ENCODE peak calls at places on chromosome 19, in four cellular contexts. One of them, this sample, is unnamed.

GRCh38 chr19:51417107-51417806 is at the start of gene SIGLEC10:
- DNase-seq in mesenteric fat pad: no peak
- DNase-seq in NCI-H1092: no peak
- DNase-seq in NCI-H187 treated with DMSO at 0.1 percent for 48 hours: no peak
- DNase-seq in this sample: no peak

GRCh38 chr19:3314962-3315675 is 51.3 kb upstream of the NFIC start:
- DNase-seq in mesenteric fat pad: no peak
- DNase-seq in NCI-H1092: no peak
- DNase-seq in NCI-H187 treated with DMSO at 0.1 percent for 48 hours: no peak
- DNase-seq in this sample: no peak

GRCh38 chr19:6352381-6353165 is 8.8 kb upstream of the CLPP start:
- DNase-seq in mesenteric fat pad: no peak
- DNase-seq in NCI-H1092: no peak
- DNase-seq in NCI-H187 treated with DMSO at 0.1 percent for 48 hours: no peak
- DNase-seq in this sample: no peak

GRCh38 chr19:6693681-6694080 is 23.7 kb upstream of the TNFSF14 start:
- DNase-seq in mesenteric fat pad: no peak
- DNase-seq in NCI-H1092: no peak
- DNase-seq in NCI-H187 treated with DMSO at 0.1 percent for 48 hours: no peak
- DNase-seq in this sample: no peak

GRCh38 chr19:17376935-17377600 is at the start of gene PLVAP:
- DNase-seq in mesenteric fat pad: no peak
- DNase-seq in NCI-H1092: no peak
- DNase-seq in NCI-H187 treated with DMSO at 0.1 percent for 48 hours: no peak
- DNase-seq in this sample: no peak

GRCh38 chr19:17097593-17098126 is 22.1 kb downstream of the MYO9B start:
- DNase-seq in mesenteric fat pad: no peak
- DNase-seq in NCI-H1092: no peak
- DNase-seq in NCI-H187 treated with DMSO at 0.1 percent for 48 hours: no peak
- DNase-seq in this sample: no peak

GRCh38 chr19:17332677-17333581 is 1.7 kb downstream of the ANO8 start:
- DNase-seq in mesenteric fat pad: peak
- DNase-seq in NCI-H1092: no peak
- DNase-seq in NCI-H187 treated with DMSO at 0.1 percent for 48 hours: no peak
- DNase-seq in this sample: no peak

GRCh38 chr19:8618751-8619150 is 8.2 kb upstream of the ADAMTS10 start:
- DNase-seq in mesenteric fat pad: no peak
- DNase-seq in NCI-H1092: no peak
- DNase-seq in NCI-H187 treated with DMSO at 0.1 percent for 48 hours: no peak
- DNase-seq in this sample: no peak

GRCh38 chr19:44685877-44686276 is 13.1 kb upstream of the CEACAM16 start:
- DNase-seq in mesenteric fat pad: no peak
- DNase-seq in NCI-H1092: no peak
- DNase-seq in NCI-H187 treated with DMSO at 0.1 percent for 48 hours: no peak
- DNase-seq in this sample: no peak

GRCh38 chr19:1061987-1062386 is 5.0 kb upstream of the ARHGAP45 start:
- DNase-seq in mesenteric fat pad: no peak
- DNase-seq in NCI-H1092: no peak
- DNase-seq in NCI-H187 treated with DMSO at 0.1 percent for 48 hours: no peak
- DNase-seq in this sample: no peak

GRCh38 chr19:39160523-39160861 is 34.9 kb downstream of the PAK4 start:
- DNase-seq in mesenteric fat pad: no peak
- DNase-seq in NCI-H1092: no peak
- DNase-seq in NCI-H187 treated with DMSO at 0.1 percent for 48 hours: no peak
- DNase-seq in this sample: no peak

GRCh38 chr19:38932425-38933179 is 1.9 kb downstream of the MRPS12 start:
- DNase-seq in mesenteric fat pad: no peak
- DNase-seq in NCI-H1092: no peak
- DNase-seq in NCI-H187 treated with DMSO at 0.1 percent for 48 hours: no peak
- DNase-seq in this sample: no peak

GRCh38 chr19:16587031-16588023 is 15.1 kb upstream of the SLC35E1 start:
- DNase-seq in mesenteric fat pad: no peak
- DNase-seq in NCI-H1092: no peak
- DNase-seq in NCI-H187 treated with DMSO at 0.1 percent for 48 hours: no peak
- DNase-seq in this sample: no peak

GRCh38 chr19:2582984-2583956 is 107.3 kb downstream of the GADD45B start:
- DNase-seq in mesenteric fat pad: no peak
- DNase-seq in NCI-H1092: no peak
- DNase-seq in NCI-H187 treated with DMSO at 0.1 percent for 48 hours: no peak
- DNase-seq in this sample: no peak

GRCh38 chr19:33621065-33621785 is 528 bp upstream of the CHST8 start:
- DNase-seq in mesenteric fat pad: no peak
- DNase-seq in NCI-H1092: no peak
- DNase-seq in NCI-H187 treated with DMSO at 0.1 percent for 48 hours: no peak
- DNase-seq in this sample: no peak

GRCh38 chr19:42280761-42281174 is 11.7 kb downstream of the CIC start:
- DNase-seq in mesenteric fat pad: no peak
- DNase-seq in NCI-H1092: no peak
- DNase-seq in NCI-H187 treated with DMSO at 0.1 percent for 48 hours: no peak
- DNase-seq in this sample: no peak

GRCh38 chr19:7076151-7076550 is 6.6 kb downstream of the ZNF557 start:
- DNase-seq in mesenteric fat pad: no peak
- DNase-seq in NCI-H1092: no peak
- DNase-seq in NCI-H187 treated with DMSO at 0.1 percent for 48 hours: no peak
- DNase-seq in this sample: no peak

GRCh38 chr19:52172347-52172746 is 926 bp upstream of the ZNF836 start:
- DNase-seq in mesenteric fat pad: no peak
- DNase-seq in NCI-H1092: no peak
- DNase-seq in NCI-H187 treated with DMSO at 0.1 percent for 48 hours: no peak
- DNase-seq in this sample: no peak

This sample was measured in NCI-H2107.